ENCODE peak calls at places on chromosomes 11 and 22, in seven cellular contexts. B is thyroid gland; J is activated naive CD4-positive, alpha-beta T cell; V is activated CD4-positive, alpha-beta memory T cell treated with anti-CD3 and anti-CD28 coated beads, Interleukin-2, amount 10 ng/mL, durations not matched to agents 7 days and 5 days; K is T-cell; X is heart right ventricle; L is non-pigmented ciliary epithelial cell. P is an unnamed sample.

GRCh38 chr22:48821346-48822186 is 1006.1 kb downstream of the BRD1 start:
- DNase-seq in B (no peak), J (no peak), V (no peak), K (no peak), X (no peak), L (no peak), P (no peak)

GRCh38 chr22:44448271-44448780 is 49.7 kb downstream of the RTL6 start:
- DNase-seq in B (peak), J (no peak), V (no peak), K (no peak), X (peak), L (peak), P (peak)

GRCh38 chr11:113274708-113275582 is 39.4 kb upstream of the TTC12 start:
- DNase-seq in B (no peak), J (no peak), V (no peak), K (no peak), X (no peak), L (no peak), P (no peak)

GRCh38 chr22:25404923-25405853 is 159.3 kb upstream of the GRK3 start:
- DNase-seq in B (peak), J (peak), V (peak), K (peak), X (peak), L (no peak), P (peak)

GRCh38 chr11:48091426-48092102 is 111.2 kb downstream of the PTPRJ start:
- DNase-seq in B (no peak), J (no peak), V (peak), K (no peak), X (no peak), L (no peak), P (no peak)

GRCh38 chr11:57378166-57378565 is 2.8 kb downstream of the PRG3 start:
- DNase-seq in B (no peak), J (no peak), V (no peak), K (no peak), X (no peak), L (no peak), P (no peak)

GRCh38 chr22:41047741-41048140 is 44.7 kb upstream of the EP300 start:
- DNase-seq in B (no peak), J (no peak), V (no peak), K (no peak), X (no peak), L (no peak), P (no peak)

GRCh38 chr11:27392715-27393114 is 29.7 kb upstream of the CCDC34 start:
- DNase-seq in B (no peak), J (no peak), V (no peak), K (no peak), X (no peak), L (peak), P (no peak)

GRCh38 chr11:12159351-12160099 is 49.1 kb downstream of the MICAL2 start:
- DNase-seq in B (no peak), J (no peak), V (no peak), K (no peak), X (no peak), L (no peak), P (no peak)

GRCh38 chr11:43921561-43922294 is 20.7 kb upstream of the C11orf96 start:
- DNase-seq in B (no peak), J (no peak), V (no peak), K (no peak), X (no peak), L (no peak), P (no peak)

GRCh38 chr11:84384637-84385227 is 1098.6 kb upstream of the CCDC90B start:
- DNase-seq in B (peak), J (no peak), V (peak), K (no peak), X (no peak), L (no peak), P (peak)

GRCh38 chr11:116840224-116840745 is 2.9 kb upstream of the APOA1 start:
- DNase-seq in B (no peak), J (no peak), V (no peak), K (no peak), X (no peak), L (no peak), P (peak)

GRCh38 chr11:31442086-31442485 is 67.3 kb downstream of the IMMP1L start:
- DNase-seq in B (no peak), J (no peak), V (no peak), K (no peak), X (no peak), L (no peak), P (no peak)

GRCh38 chr11:65786786-65787636 is at the start of gene OVOL1:
- DNase-seq in B (peak), J (no peak), V (no peak), K (no peak), X (no peak), L (no peak), P (no peak)

GRCh38 chr11:73325036-73325981 is 17.2 kb downstream of the ARHGEF17 start:
- DNase-seq in B (no peak), J (no peak), V (no peak), K (no peak), X (peak), L (no peak), P (no peak)

GRCh38 chr11:6727971-6728890 is 43.5 kb downstream of the OR2AG2 start:
- DNase-seq in B (no peak), J (no peak), V (no peak), K (no peak), X (no peak), L (no peak), P (no peak)

GRCh38 chr11:46327829-46328228 is 19.4 kb upstream of the DGKZ start:
- DNase-seq in B (no peak), J (no peak), V (no peak), K (no peak), X (no peak), L (no peak), P (no peak)

GRCh38 chr11:117295438-117296137 is 4.4 kb downstream of the BACE1-AS start:
- DNase-seq in B (no peak), J (no peak), V (no peak), K (no peak), X (no peak), L (no peak), P (no peak)

GRCh38 chr22:30175743-30176288 is 70.7 kb downstream of the LIF start:
- DNase-seq in B (no peak), J (no peak), V (no peak), K (no peak), X (no peak), L (no peak), P (no peak)

GRCh38 chr11:131033151-131033651 is 116.9 kb upstream of the SNX19 start:
- DNase-seq in B (peak), J (no peak), V (no peak), K (no peak), X (no peak), L (peak), P (no peak)

GRCh38 chr11:3095712-3096361 is 38.6 kb upstream of the CARS1 start:
- DNase-seq in B (no peak), J (no peak), V (no peak), K (no peak), X (peak), L (peak), P (peak)

GRCh38 chr22:38788016-38788415 is 5.9 kb downstream of the DNAL4 start:
- DNase-seq in B (peak), J (no peak), V (no peak), K (no peak), X (no peak), L (no peak), P (no peak)

GRCh38 chr22:42807185-42807584 is 49.9 kb downstream of the ARFGAP3 start:
- DNase-seq in B (no peak), J (no peak), V (no peak), K (no peak), X (no peak), L (no peak), P (no peak)

GRCh38 chr11:1830500-1831223 is 4.1 kb upstream of the SYT8 start:
- DNase-seq in B (no peak), J (no peak), V (no peak), K (no peak), X (no peak), L (no peak), P (no peak)

GRCh38 chr22:39664485-39665200 is 94.1 kb downstream of the CACNA1I start:
- DNase-seq in B (no peak), J (no peak), V (no peak), K (peak), X (no peak), L (no peak), P (no peak)

GRCh38 chr11:68036141-68036716 is 2.6 kb upstream of the TCIRG1 start:
- DNase-seq in B (no peak), J (no peak), V (no peak), K (no peak), X (peak), L (no peak), P (no peak)

GRCh38 chr11:67418476-67419281 is 3.2 kb downstream of the CARNS1 start:
- DNase-seq in B (peak), J (peak), V (no peak), K (no peak), X (peak), L (no peak), P (no peak)

GRCh38 chr11:12884751-12885318 is 124.3 kb upstream of the RASSF10 start:
- DNase-seq in B (no peak), J (no peak), V (no peak), K (no peak), X (no peak), L (no peak), P (no peak)

GRCh38 chr22:17896552-17896951 is 122.3 kb upstream of the BID start:
- DNase-seq in B (no peak), J (no peak), V (no peak), K (no peak), X (peak), L (no peak), P (no peak)

GRCh38 chr11:68065841-68066240 is 27.0 kb downstream of the TCIRG1 start:
- DNase-seq in B (no peak), J (no peak), V (no peak), K (no peak), X (no peak), L (no peak), P (no peak)